ENCODE peak calls at places on chromosomes 13 and 19, in four cellular contexts. One of them, this sample, is unnamed.

GRCh38 chr13:73129023-73129422 is 70.2 kb downstream of the KLF5 start:
- DNase-seq in GM12878: no peak
- DNase-seq in K562: no peak
- DNase-seq in IMR-90: peak
- DNase-seq in this sample: no peak

GRCh38 chr13:51942189-51942588 is 69.1 kb downstream of the ATP7B start:
- DNase-seq in GM12878: no peak
- DNase-seq in IMR-90: no peak
- DNase-seq in K562: no peak
- DNase-seq in this sample: no peak

GRCh38 chr19:46390866-46391265 is 22.5 kb downstream of the CCDC8 start:
- DNase-seq in K562: no peak
- DNase-seq in GM12878: no peak
- DNase-seq in IMR-90: no peak
- DNase-seq in this sample: no peak

GRCh38 chr19:42229855-42230331 is 9.8 kb downstream of the ZNF526 start:
- DNase-seq in K562: no peak
- DNase-seq in GM12878: no peak
- DNase-seq in IMR-90: peak
- DNase-seq in this sample: no peak

GRCh38 chr13:44212633-44213387 is 160.8 kb upstream of the SERP2 start:
- DNase-seq in K562: no peak
- DNase-seq in GM12878: no peak
- DNase-seq in IMR-90: peak
- DNase-seq in this sample: no peak

GRCh38 chr19:39240421-39240820 is 4.4 kb downstream of the IFNL3 start:
- DNase-seq in IMR-90: no peak
- DNase-seq in K562: no peak
- DNase-seq in GM12878: no peak
- DNase-seq in this sample: no peak

GRCh38 chr13:50244913-50245574 is 229.8 kb downstream of the KCNRG start:
- DNase-seq in K562: peak
- DNase-seq in IMR-90: peak
- DNase-seq in GM12878: peak
- DNase-seq in this sample: peak

GRCh38 chr19:20371911-20372310 is 193.7 kb downstream of the ZNF737 start:
- DNase-seq in IMR-90: no peak
- DNase-seq in GM12878: no peak
- DNase-seq in K562: no peak
- DNase-seq in this sample: no peak

GRCh38 chr19:35404879-35405622 is 34.2 kb downstream of the GPR42 start:
- DNase-seq in K562: no peak
- DNase-seq in GM12878: peak
- DNase-seq in IMR-90: peak
- DNase-seq in this sample: no peak
- TF ChIP-seq FOS in K562: no peak
- TF ChIP-seq FOS in GM12878: no peak
- TF ChIP-seq FOS in IMR-90: peak
- TF ChIP-seq FOS in this sample: no peak

DNA sequence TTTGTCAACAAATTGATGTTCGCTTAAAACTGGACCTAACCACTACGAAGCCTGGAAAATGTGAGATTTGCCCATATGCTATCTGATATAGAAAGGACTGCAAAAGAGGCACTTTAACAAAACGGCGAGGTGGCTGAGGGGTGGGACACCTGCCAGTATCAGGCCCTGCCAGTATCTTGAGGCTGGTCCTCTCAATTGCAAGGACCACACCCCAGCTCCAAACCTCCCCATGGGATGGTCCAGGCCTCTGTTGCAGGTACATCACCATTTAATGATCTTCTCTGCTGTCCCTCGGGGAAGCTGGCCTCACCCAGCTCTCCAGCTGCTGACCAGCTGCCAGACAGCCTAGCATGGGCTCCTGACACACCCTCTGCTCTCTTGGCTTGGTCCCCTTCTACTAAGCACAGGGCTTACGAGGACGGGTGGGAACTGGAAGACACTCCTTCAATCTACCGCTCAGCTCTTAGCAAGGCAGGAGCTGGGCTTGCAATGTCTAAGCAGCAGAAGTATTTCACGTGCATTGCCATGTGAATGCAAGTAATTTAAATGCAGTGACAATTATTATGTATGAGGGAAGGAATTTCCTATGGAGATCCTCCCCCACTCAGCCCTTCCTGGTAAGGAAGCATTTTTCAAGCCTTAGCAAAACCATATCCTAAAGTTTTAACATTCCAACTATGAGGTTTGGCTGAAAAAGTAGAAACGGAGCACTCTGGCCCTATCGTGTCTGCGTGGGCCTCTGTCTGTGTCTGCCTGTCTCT is 63.9 kb downstream of the LATS2 start:
- DNase-seq in IMR-90: peak
- DNase-seq in K562: no peak
- DNase-seq in GM12878: no peak
- DNase-seq in this sample: peak
- TF ChIP-seq FOS in IMR-90: no peak
- TF ChIP-seq FOS in K562: no peak
- TF ChIP-seq FOS in GM12878: no peak
- TF ChIP-seq FOS in this sample: no peak

DNA sequence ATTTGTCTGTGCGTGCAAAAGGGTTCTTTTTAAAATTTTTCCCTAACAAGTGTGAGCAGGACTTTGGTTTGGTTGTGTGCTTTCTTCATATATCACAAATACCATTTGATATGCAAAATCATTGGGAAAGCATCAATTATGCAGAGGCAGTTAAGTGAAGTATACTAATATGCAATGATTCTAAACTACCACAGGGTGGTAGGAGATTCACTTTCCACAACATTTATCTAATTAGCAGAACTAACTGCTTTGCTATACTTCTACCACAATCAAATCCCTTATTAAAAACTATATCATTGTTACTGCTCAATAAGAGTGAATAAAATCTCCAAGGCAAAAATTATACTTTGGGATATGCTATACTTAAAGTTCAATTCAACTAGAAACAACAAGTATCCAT is 2738.9 kb upstream of the PCDH20 start:
- DNase-seq in GM12878: no peak
- DNase-seq in IMR-90: peak
- DNase-seq in K562: no peak
- DNase-seq in this sample: peak
- TF ChIP-seq FOS in GM12878: no peak
- TF ChIP-seq FOS in IMR-90: no peak
- TF ChIP-seq FOS in K562: no peak
- TF ChIP-seq FOS in this sample: no peak

DNA sequence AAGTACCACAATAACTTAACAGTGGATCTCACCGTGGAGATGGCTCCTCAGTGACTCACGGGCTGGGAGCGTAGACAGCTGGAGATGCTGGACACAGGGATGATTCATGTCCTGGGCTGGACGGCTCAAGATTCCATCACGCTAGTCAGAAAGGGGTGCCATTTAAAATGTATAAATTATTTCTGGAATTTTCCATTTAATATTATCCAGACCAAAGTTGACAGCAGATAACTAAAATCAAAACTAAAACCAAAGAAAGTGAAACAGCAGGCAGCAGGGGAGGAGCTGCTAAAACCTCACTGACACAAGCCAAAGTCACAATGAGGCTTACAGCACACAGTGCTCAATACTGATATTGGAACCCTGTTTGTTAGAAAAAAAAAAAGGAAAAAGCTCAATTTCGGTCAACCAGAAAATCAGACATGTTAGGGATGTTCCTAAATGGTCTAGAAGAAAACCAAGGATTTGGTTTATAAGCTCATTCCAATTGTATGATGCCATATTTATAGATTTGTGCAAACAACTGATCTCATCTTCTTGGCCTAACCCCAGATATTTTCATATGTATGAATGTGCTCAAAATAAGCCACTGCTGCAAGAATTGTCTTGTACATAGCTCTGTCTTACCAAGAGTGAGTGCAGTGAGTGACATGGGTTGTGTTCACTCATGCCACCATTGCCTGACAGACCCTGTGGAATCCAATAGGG is 111.8 kb downstream of the SACS start:
- DNase-seq in GM12878: peak
- DNase-seq in K562: no peak
- DNase-seq in IMR-90: peak
- DNase-seq in this sample: peak
- TF ChIP-seq FOS in GM12878: no peak
- TF ChIP-seq FOS in K562: no peak
- TF ChIP-seq FOS in IMR-90: peak
- TF ChIP-seq FOS in this sample: peak

GRCh38 chr13:40613954-40614353 is 52.5 kb downstream of the FOXO1 start:
- DNase-seq in GM12878: no peak
- DNase-seq in K562: no peak
- DNase-seq in IMR-90: no peak
- DNase-seq in this sample: no peak

GRCh38 chr13:40611635-40612422 is 54.6 kb downstream of the FOXO1 start:
- DNase-seq in GM12878: no peak
- DNase-seq in IMR-90: no peak
- DNase-seq in K562: no peak
- DNase-seq in this sample: no peak

GRCh38 chr13:40611004-40611403 is 55.4 kb downstream of the FOXO1 start:
- DNase-seq in IMR-90: no peak
- DNase-seq in K562: no peak
- DNase-seq in GM12878: no peak
- DNase-seq in this sample: peak

GRCh38 chr13:40615619-40616018 is 50.8 kb downstream of the FOXO1 start:
- DNase-seq in K562: no peak
- DNase-seq in GM12878: no peak
- DNase-seq in IMR-90: no peak
- DNase-seq in this sample: no peak

GRCh38 chr13:40613192-40613818 is 53.1 kb downstream of the FOXO1 start:
- DNase-seq in IMR-90: no peak
- DNase-seq in GM12878: peak
- DNase-seq in K562: no peak
- DNase-seq in this sample: peak
- TF ChIP-seq FOS in IMR-90: no peak
- TF ChIP-seq FOS in GM12878: no peak
- TF ChIP-seq FOS in K562: no peak
- TF ChIP-seq FOS in this sample: no peak

DNA sequence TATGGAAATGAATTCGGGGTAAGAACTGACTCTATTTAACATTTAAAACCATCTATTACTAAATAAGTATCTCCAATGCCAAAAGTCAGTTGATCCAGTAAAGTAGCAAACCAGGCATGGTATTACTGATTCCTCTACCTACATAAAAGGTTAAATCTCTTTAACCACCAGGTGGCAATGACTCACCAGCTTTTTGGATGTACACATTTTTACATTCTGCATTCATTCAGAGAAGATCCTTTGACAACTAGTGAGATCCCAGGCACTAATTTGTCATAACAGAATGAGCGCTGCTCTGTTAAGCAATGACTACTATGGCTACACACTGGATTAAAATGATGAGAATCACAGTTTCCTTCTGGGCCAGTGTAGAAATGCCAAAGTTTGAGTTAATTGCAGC is 329.8 kb upstream of the GPC6 start:
- DNase-seq in K562: no peak
- DNase-seq in IMR-90: peak
- DNase-seq in GM12878: no peak
- DNase-seq in this sample: no peak
- TF ChIP-seq FOS in K562: no peak
- TF ChIP-seq FOS in IMR-90: no peak
- TF ChIP-seq FOS in GM12878: no peak
- TF ChIP-seq FOS in this sample: no peak

GRCh38 chr19:7550987-7551761 is 15.7 kb downstream of the PNPLA6 start:
- DNase-seq in GM12878: no peak
- DNase-seq in IMR-90: peak
- DNase-seq in K562: peak
- DNase-seq in this sample: peak
- TF ChIP-seq FOS in GM12878: no peak
- TF ChIP-seq FOS in IMR-90: no peak
- TF ChIP-seq FOS in K562: no peak
- TF ChIP-seq FOS in this sample: no peak